ENCODE peak calls at places on chromosomes 6 and 20, in five cellular contexts. P is uterus, M is GM12865, I is epithelial cell of proximal tubule, T is AG04449. S is an unnamed sample.
A peak's percentile ranks its signal among the peaks of the same experiment; 100 is the strongest.

GRCh38 chr20:23145281-23145700 is 59.2 kb upstream of the CD93 start:
- DNase-seq in M (no peak), P (no peak), T (no peak), I (no peak), S (no peak)

GRCh38 chr6:53539561-53539960 is 5.3 kb downstream of the GCLC start:
- DNase-seq in P (no peak), M (no peak), T (no peak), I (no peak), S (no peak)

GRCh38 chr6:66508433-66508832 is 801.4 kb upstream of the EYS start:
- DNase-seq in P (no peak), I (no peak), M (no peak), T (no peak), S (no peak)

GRCh38 chr6:150907385-150907784 is 41.9 kb downstream of the MTHFD1L start:
- DNase-seq in I (no peak), T (no peak), P (no peak), M (no peak), S (no peak)

GRCh38 chr20:23143098-23143497 is 57.0 kb upstream of the CD93 start:
- DNase-seq in T (no peak), I (no peak), M (peak; percentile 57), P (no peak), S (no peak)

GRCh38 chr20:39913274-39913673 is 775.8 kb downstream of the MAFB start:
- DNase-seq in M (no peak), T (no peak), P (no peak), I (no peak), S (no peak)

GRCh38 chr6:160315310-160315709 is 32.9 kb upstream of the SLC22A3 start:
- DNase-seq in P (no peak), I (no peak), T (no peak), M (no peak), S (no peak)

GRCh38 chr6:151096255-151096612 is 143.5 kb upstream of the AKAP12 start:
- DNase-seq in M (no peak), P (no peak), I (no peak), T (no peak), S (no peak)

GRCh38 chr20:53993310-53993709 is 77.1 kb downstream of the BCAS1 start:
- DNase-seq in I (no peak), M (no peak), P (no peak), T (no peak), S (no peak)

GRCh38 chr20:62404761-62405107 is 2.4 kb downstream of the CABLES2 start:
- DNase-seq in P (no peak), T (no peak), M (no peak), I (no peak), S (no peak)

GRCh38 chr6:22231616-22232015 is 65.2 kb downstream of the PRL start:
- DNase-seq in I (no peak), P (no peak), M (no peak), T (peak; percentile 23), S (no peak)

GRCh38 chr6:22231050-22231449 is 65.8 kb downstream of the PRL start:
- DNase-seq in M (no peak), I (no peak), T (no peak), P (no peak), S (no peak)

GRCh38 chr6:22239261-22239660 is 57.6 kb downstream of the PRL start:
- DNase-seq in P (no peak), I (no peak), M (no peak), T (no peak), S (no peak)

GRCh38 chr6:22240025-22240424 is 56.8 kb downstream of the PRL start:
- DNase-seq in P (no peak), I (no peak), T (no peak), M (no peak), S (no peak)

DNA sequence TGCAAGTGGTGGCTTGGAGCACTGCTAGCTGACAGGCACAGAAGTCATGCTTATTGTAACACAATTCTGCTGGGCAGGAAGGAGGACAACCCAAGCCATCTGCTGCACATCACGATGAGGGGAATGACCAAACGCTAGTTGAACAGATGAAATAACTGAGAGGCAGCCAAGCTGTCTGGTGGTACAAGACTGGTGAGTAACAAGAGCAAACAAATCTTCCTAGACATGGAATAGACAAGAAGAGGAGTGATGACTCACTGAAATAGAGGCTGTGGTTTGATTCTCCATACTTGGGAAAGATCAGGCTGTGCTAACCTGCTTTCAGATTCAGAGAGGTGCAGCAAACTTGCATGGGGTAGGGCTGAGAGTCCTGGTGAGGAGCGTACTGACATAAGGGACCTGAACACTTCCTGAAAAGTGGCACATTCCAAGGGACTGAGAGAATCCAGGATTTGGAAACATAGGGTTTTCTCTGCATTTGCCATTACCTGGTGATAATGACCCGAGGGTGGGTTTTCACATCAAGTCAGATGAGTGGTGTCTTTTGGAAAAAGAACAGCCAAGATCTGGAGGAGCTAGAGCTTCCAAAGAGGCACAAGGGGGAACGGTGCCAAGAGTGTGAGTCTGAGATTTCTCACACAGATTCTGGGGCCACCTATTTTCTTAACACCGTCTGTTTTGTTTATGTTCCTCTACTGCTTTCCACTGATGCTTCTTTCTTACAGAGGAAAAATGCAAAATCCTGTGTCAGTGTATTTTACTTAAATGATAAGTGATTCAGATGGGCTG is 60.0 kb downstream of the PRL start:
- DNase-seq in T (peak; percentile 87), M (no peak), P (no peak), I (peak; percentile 82), S (no peak)
- TF ChIP-seq CTCF in T (no peak), M (no peak), P (no peak), I (no peak), S (no peak)

DNA sequence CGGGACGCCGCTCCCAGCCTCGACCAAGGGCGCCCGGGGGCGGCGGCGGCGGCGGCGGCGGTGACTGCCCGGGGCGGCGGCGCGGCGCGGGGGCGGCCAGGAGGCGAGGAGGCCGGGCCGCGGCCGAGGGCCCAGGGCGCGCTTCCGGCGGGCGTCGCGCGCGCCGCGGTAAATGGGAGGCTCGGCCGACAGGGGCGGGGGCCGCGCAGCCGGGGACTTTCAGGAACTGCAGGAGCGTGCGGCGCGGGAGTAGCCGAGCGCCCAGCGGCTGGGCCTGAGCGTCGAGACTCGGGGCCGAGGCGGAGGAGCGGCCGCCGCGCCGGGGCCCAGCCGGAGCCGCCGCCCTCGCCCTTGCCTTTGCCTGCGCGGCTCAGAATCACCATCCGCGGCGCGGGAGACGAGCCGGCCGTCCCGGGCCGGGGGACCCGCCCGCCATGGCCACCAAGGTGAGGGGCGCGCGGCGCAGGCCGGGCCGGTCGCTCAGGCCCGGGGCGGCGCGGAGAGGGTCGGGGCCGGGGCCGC is at the start of gene SNX9:
- DNase-seq in M (peak; percentile 59), T (no peak), P (peak; percentile 81), I (no peak), S (peak; percentile 74)
- TF ChIP-seq CTCF in M (no peak), T (no peak), P (peak; percentile 9), I (no peak), S (no peak)

DNA sequence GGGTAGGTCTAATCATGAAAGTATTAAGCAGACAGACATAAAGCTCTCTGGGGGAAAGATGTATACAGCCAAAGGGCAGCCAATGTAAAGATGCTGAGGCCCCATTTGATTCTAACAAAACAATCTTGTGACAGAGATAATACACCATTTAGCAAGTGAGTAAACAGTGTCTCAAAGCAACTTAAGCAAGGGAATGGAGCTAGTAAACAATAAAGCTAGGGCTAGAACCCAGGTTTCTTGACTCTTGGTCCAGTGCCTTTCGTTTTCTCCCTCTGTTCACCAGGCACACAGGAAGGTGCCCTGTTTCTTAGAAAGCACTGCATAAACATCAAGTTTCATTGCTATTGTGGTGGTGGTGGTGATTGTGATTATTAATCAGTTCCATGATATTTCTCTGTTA is 5.1 kb downstream of the ELOVL2 start:
- DNase-seq in M (no peak), P (no peak), T (no peak), I (no peak), S (no peak)
- TF ChIP-seq CTCF in M (no peak), P (no peak), T (no peak), I (no peak), S (no peak)

GRCh38 chr6:88761237-88762031 is 202.0 kb downstream of the RNGTT start:
- DNase-seq in M (peak; percentile 83), I (no peak), P (no peak), T (no peak), S (no peak)
- TF ChIP-seq CTCF in M (peak; percentile 25), I (peak; percentile 24), P (no peak), T (no peak), S (peak; percentile 16)

DNA sequence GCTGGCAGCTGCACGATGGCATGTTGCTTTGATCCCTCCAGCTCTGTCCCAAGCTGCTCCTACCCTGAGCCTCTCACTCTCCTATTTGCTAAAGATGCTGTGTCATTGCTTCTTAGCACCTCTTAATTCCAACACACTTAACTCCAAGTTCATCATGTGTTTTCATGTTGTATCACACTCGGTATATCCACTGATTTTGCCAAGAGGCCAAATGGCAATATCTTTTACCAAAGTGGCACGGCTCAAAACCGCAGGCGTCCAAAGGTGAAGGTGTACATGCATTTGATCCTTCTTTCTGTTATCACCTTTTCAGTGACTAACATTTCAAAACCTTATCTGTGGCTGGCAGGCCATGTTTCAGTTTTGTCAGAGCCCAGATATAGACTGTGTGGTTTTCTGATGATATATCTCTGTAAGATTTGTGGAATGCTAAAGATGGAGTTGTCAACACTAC is 217.0 kb downstream of the TBX18 start:
- DNase-seq in M (no peak), T (no peak), I (no peak), P (no peak), S (no peak)
- TF ChIP-seq CTCF in M (no peak), T (no peak), I (no peak), P (no peak), S (no peak)

GRCh38 chr20:15772826-15773225 is 800.4 kb downstream of the KIF16B start:
- DNase-seq in M (no peak), T (no peak), P (no peak), I (no peak), S (no peak)

GRCh38 chr20:15763344-15763743 is 809.9 kb downstream of the KIF16B start:
- DNase-seq in P (no peak), I (no peak), M (no peak), T (no peak), S (no peak)

GRCh38 chr20:15768370-15768741 is 804.9 kb downstream of the KIF16B start:
- DNase-seq in M (no peak), T (no peak), I (no peak), P (no peak), S (no peak)

DNA sequence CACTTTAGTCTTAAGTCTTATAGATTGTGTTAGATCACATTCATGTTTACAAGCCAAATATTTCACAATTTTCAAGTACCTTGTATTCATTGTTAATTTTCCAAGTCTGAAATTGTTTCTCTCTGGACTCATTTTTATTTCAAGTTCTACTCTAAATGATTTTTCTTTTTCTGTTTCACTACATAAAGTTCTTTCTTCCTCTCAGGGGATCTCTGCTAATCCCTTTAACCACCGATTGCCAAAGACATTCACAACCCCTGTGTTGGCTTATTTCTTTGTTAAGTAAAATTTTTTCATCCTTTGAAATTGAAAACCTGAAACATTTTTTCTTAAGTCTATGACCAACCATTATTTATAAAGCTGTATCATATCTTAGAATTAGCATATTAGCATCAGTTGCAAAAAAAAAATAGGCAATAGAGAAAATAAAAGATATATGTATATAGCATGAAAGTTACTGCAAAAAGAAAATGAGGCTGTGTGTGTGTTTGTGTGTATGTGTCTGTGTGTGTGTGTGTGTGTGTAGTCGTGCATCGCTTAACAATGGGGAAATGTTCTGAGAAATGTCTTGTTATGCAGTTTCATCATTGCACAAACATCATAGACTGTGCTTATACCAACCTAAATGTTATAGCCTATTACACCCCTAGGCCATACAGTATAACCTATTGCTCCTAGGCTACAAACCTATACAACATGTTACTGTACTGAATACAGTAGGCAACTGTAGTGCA is 805.4 kb downstream of the KIF16B start:
- DNase-seq in P (no peak), T (no peak), I (no peak), M (no peak), S (no peak)
- TF ChIP-seq CTCF in P (no peak), T (no peak), I (no peak), M (no peak), S (no peak)